ENCODE peak calls at places on chromosomes 6 and 20, in ten cellular contexts. One of them, this sample, is unnamed.

GRCh38 chr6:87481936-87482335 is 9.2 kb downstream of the SLC35A1 start:
- DNase-seq in fibroblast of lung: no peak
- DNase-seq in hepatocyte: no peak
- DNase-seq in PC-9: no peak
- DNase-seq in NT2/D1: no peak
- DNase-seq in A549: no peak
- DNase-seq in heart left ventricle: no peak
- DNase-seq in mucosa of descending colon: no peak
- DNase-seq in stomach: no peak
- DNase-seq in CD8-positive, alpha-beta T cell: no peak
- DNase-seq in this sample: no peak

GRCh38 chr20:37342231-37343177 is 3.4 kb upstream of the SRC start:
- DNase-seq in fibroblast of lung: no peak
- DNase-seq in hepatocyte: no peak
- DNase-seq in PC-9: no peak
- DNase-seq in NT2/D1: no peak
- DNase-seq in A549: peak; percentile 48
- DNase-seq in heart left ventricle: no peak
- DNase-seq in mucosa of descending colon: no peak
- DNase-seq in stomach: no peak
- DNase-seq in CD8-positive, alpha-beta T cell: no peak
- DNase-seq in this sample: no peak

GRCh38 chr6:80605165-80605989 is 498.9 kb downstream of the BCKDHB start:
- DNase-seq in fibroblast of lung: peak; percentile 53
- DNase-seq in hepatocyte: peak; percentile 71
- DNase-seq in PC-9: no peak
- DNase-seq in NT2/D1: peak; percentile 11
- DNase-seq in A549: no peak
- DNase-seq in heart left ventricle: no peak
- DNase-seq in mucosa of descending colon: no peak
- DNase-seq in stomach: no peak
- DNase-seq in CD8-positive, alpha-beta T cell: no peak
- DNase-seq in this sample: no peak

GRCh38 chr20:14821251-14821650 is 483.8 kb upstream of the FLRT3 start:
- DNase-seq in fibroblast of lung: no peak
- DNase-seq in hepatocyte: no peak
- DNase-seq in PC-9: no peak
- DNase-seq in NT2/D1: no peak
- DNase-seq in A549: no peak
- DNase-seq in heart left ventricle: no peak
- DNase-seq in mucosa of descending colon: no peak
- DNase-seq in stomach: no peak
- DNase-seq in CD8-positive, alpha-beta T cell: no peak
- DNase-seq in this sample: no peak

GRCh38 chr20:41616228-41616627 is 1.9 kb downstream of the CHD6 start:
- DNase-seq in fibroblast of lung: no peak
- DNase-seq in hepatocyte: no peak
- DNase-seq in PC-9: no peak
- DNase-seq in NT2/D1: no peak
- DNase-seq in A549: no peak
- DNase-seq in heart left ventricle: no peak
- DNase-seq in mucosa of descending colon: no peak
- DNase-seq in stomach: no peak
- DNase-seq in CD8-positive, alpha-beta T cell: no peak
- DNase-seq in this sample: no peak

GRCh38 chr20:38889792-38890496 is 36.3 kb upstream of the FAM83D start:
- DNase-seq in fibroblast of lung: no peak
- DNase-seq in hepatocyte: no peak
- DNase-seq in PC-9: no peak
- DNase-seq in NT2/D1: no peak
- DNase-seq in A549: no peak
- DNase-seq in heart left ventricle: no peak
- DNase-seq in mucosa of descending colon: no peak
- DNase-seq in stomach: no peak
- DNase-seq in CD8-positive, alpha-beta T cell: no peak
- DNase-seq in this sample: no peak

GRCh38 chr20:3248167-3248992 is 9.4 kb upstream of the SLC4A11 start:
- DNase-seq in fibroblast of lung: peak; percentile 34
- DNase-seq in hepatocyte: peak; percentile 39
- DNase-seq in PC-9: no peak
- DNase-seq in NT2/D1: peak; percentile 47
- DNase-seq in A549: no peak
- DNase-seq in heart left ventricle: no peak
- DNase-seq in mucosa of descending colon: no peak
- DNase-seq in stomach: peak; percentile 42
- DNase-seq in CD8-positive, alpha-beta T cell: no peak
- DNase-seq in this sample: no peak

GRCh38 chr6:120608826-120609225 is 725.5 kb downstream of the TBC1D32 start:
- DNase-seq in fibroblast of lung: peak; percentile 56
- DNase-seq in hepatocyte: no peak
- DNase-seq in PC-9: peak; percentile 62
- DNase-seq in NT2/D1: no peak
- DNase-seq in A549: no peak
- DNase-seq in heart left ventricle: no peak
- DNase-seq in mucosa of descending colon: no peak
- DNase-seq in stomach: no peak
- DNase-seq in CD8-positive, alpha-beta T cell: no peak
- DNase-seq in this sample: no peak

GRCh38 chr20:25294459-25295385 is 46.8 kb downstream of the PYGB start:
- DNase-seq in fibroblast of lung: peak; percentile 55
- DNase-seq in hepatocyte: peak; percentile 77
- DNase-seq in PC-9: no peak
- DNase-seq in NT2/D1: peak; percentile 42
- DNase-seq in A549: peak; percentile 88
- DNase-seq in heart left ventricle: peak; percentile 64
- DNase-seq in mucosa of descending colon: peak; percentile 61
- DNase-seq in stomach: peak; percentile 44
- DNase-seq in CD8-positive, alpha-beta T cell: peak; percentile 68
- DNase-seq in this sample: peak; percentile 10

GRCh38 chr20:4740774-4741431 is 19.2 kb downstream of the PRND start:
- DNase-seq in fibroblast of lung: peak; percentile 20
- DNase-seq in hepatocyte: peak; percentile 60
- DNase-seq in PC-9: no peak
- DNase-seq in NT2/D1: peak; percentile 74
- DNase-seq in A549: peak; percentile 66
- DNase-seq in heart left ventricle: peak; percentile 38
- DNase-seq in mucosa of descending colon: peak; percentile 46
- DNase-seq in stomach: peak; percentile 58
- DNase-seq in CD8-positive, alpha-beta T cell: peak; percentile 60
- DNase-seq in this sample: peak; percentile 76

GRCh38 chr6:166955121-166955864 is 1.1 kb downstream of the RNASET2 start:
- DNase-seq in fibroblast of lung: no peak
- DNase-seq in hepatocyte: no peak
- DNase-seq in PC-9: no peak
- DNase-seq in NT2/D1: no peak
- DNase-seq in A549: peak; percentile 3
- DNase-seq in heart left ventricle: no peak
- DNase-seq in mucosa of descending colon: peak; percentile 65
- DNase-seq in stomach: peak; percentile 49
- DNase-seq in CD8-positive, alpha-beta T cell: peak; percentile 37
- DNase-seq in this sample: no peak

GRCh38 chr6:119241124-119241491 is 108.5 kb downstream of the MAN1A1 start:
- DNase-seq in fibroblast of lung: peak; percentile 22
- DNase-seq in hepatocyte: peak; percentile 70
- DNase-seq in PC-9: no peak
- DNase-seq in NT2/D1: no peak
- DNase-seq in A549: no peak
- DNase-seq in heart left ventricle: peak; percentile 24
- DNase-seq in mucosa of descending colon: no peak
- DNase-seq in stomach: no peak
- DNase-seq in CD8-positive, alpha-beta T cell: no peak
- DNase-seq in this sample: no peak

GRCh38 chr6:126891158-126891557 is 227.3 kb upstream of the RSPO3 start:
- DNase-seq in fibroblast of lung: no peak
- DNase-seq in hepatocyte: no peak
- DNase-seq in PC-9: no peak
- DNase-seq in NT2/D1: no peak
- DNase-seq in A549: no peak
- DNase-seq in heart left ventricle: no peak
- DNase-seq in mucosa of descending colon: no peak
- DNase-seq in stomach: no peak
- DNase-seq in CD8-positive, alpha-beta T cell: no peak
- DNase-seq in this sample: no peak

DNA sequence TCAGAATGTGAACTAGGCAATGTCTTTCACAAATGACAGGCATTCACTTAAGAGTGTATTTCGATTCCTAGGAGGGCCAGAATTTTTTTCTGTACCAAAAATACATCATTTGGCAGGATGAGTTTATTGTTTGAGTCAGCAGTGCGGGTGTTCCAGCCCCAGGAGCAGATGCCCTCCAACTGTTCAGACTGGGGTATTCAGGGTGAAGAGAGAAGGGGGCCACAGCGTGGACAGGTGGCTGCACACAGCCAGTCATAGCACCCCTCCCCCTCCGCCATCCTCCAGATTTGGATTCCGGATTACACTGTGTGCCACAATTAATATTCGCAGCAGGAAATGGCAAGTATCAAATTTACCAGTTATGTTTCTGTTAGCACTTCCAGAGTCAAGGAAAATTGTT is 38.6 kb downstream of the RIPOR2 start:
- DNase-seq in fibroblast of lung: no peak
- DNase-seq in hepatocyte: no peak
- DNase-seq in PC-9: no peak
- DNase-seq in NT2/D1: no peak
- DNase-seq in A549: no peak
- DNase-seq in heart left ventricle: no peak
- DNase-seq in mucosa of descending colon: no peak
- DNase-seq in stomach: no peak
- DNase-seq in CD8-positive, alpha-beta T cell: no peak
- DNase-seq in this sample: no peak
- H3K4me1 ChIP-seq in fibroblast of lung: no peaks in the 10 kb centered on the region
- H3K4me1 ChIP-seq in hepatocyte: no peaks in the 10 kb centered on the region
- H3K4me1 ChIP-seq in PC-9: no peaks in the 10 kb centered on the region
- H3K4me1 ChIP-seq in NT2/D1: no peaks in the 10 kb centered on the region
- H3K4me1 ChIP-seq in A549: no peaks in the 10 kb centered on the region
- H3K4me1 ChIP-seq in heart left ventricle: no peaks in the 10 kb centered on the region
- H3K4me1 ChIP-seq in mucosa of descending colon: no peaks in the 10 kb centered on the region
- H3K4me1 ChIP-seq in stomach: peaks cover 4% of the 10 kb centered on the region
- H3K4me1 ChIP-seq in CD8-positive, alpha-beta T cell: peaks cover 80% of the 10 kb centered on the region
- H3K4me1 ChIP-seq in this sample: peaks cover 79% of the 10 kb centered on the region

GRCh38 chr6:136775081-136775480 is 17.2 kb downstream of the MAP3K5 start:
- DNase-seq in fibroblast of lung: no peak
- DNase-seq in hepatocyte: no peak
- DNase-seq in PC-9: peak; percentile 93
- DNase-seq in NT2/D1: no peak
- DNase-seq in A549: no peak
- DNase-seq in heart left ventricle: no peak
- DNase-seq in mucosa of descending colon: no peak
- DNase-seq in stomach: no peak
- DNase-seq in CD8-positive, alpha-beta T cell: no peak
- DNase-seq in this sample: no peak

GRCh38 chr6:136773473-136773796 is 18.8 kb downstream of the MAP3K5 start:
- DNase-seq in fibroblast of lung: no peak
- DNase-seq in hepatocyte: no peak
- DNase-seq in PC-9: no peak
- DNase-seq in NT2/D1: no peak
- DNase-seq in A549: no peak
- DNase-seq in heart left ventricle: no peak
- DNase-seq in mucosa of descending colon: no peak
- DNase-seq in stomach: no peak
- DNase-seq in CD8-positive, alpha-beta T cell: no peak
- DNase-seq in this sample: no peak

GRCh38 chr6:136774228-136775041 is 17.8 kb downstream of the MAP3K5 start:
- DNase-seq in fibroblast of lung: peak; percentile 71
- DNase-seq in hepatocyte: no peak
- DNase-seq in PC-9: peak; percentile 94
- DNase-seq in NT2/D1: no peak
- DNase-seq in A549: no peak
- DNase-seq in heart left ventricle: no peak
- DNase-seq in mucosa of descending colon: no peak
- DNase-seq in stomach: no peak
- DNase-seq in CD8-positive, alpha-beta T cell: no peak
- DNase-seq in this sample: no peak

GRCh38 chr6:136771306-136771705 is 21.0 kb downstream of the MAP3K5 start:
- DNase-seq in fibroblast of lung: no peak
- DNase-seq in hepatocyte: no peak
- DNase-seq in PC-9: no peak
- DNase-seq in NT2/D1: no peak
- DNase-seq in A549: no peak
- DNase-seq in heart left ventricle: no peak
- DNase-seq in mucosa of descending colon: no peak
- DNase-seq in stomach: no peak
- DNase-seq in CD8-positive, alpha-beta T cell: no peak
- DNase-seq in this sample: no peak

GRCh38 chr6:136772685-136773472 is 19.4 kb downstream of the MAP3K5 start:
- DNase-seq in fibroblast of lung: peak; percentile 37
- DNase-seq in hepatocyte: peak; percentile 28
- DNase-seq in PC-9: peak; percentile 41
- DNase-seq in NT2/D1: peak; percentile 11
- DNase-seq in A549: no peak
- DNase-seq in heart left ventricle: peak; percentile 30
- DNase-seq in mucosa of descending colon: no peak
- DNase-seq in stomach: no peak
- DNase-seq in CD8-positive, alpha-beta T cell: no peak
- DNase-seq in this sample: no peak
- H3K4me1 ChIP-seq in fibroblast of lung: peaks cover 5% of the 10 kb centered on the region
- H3K4me1 ChIP-seq in hepatocyte: no peaks in the 10 kb centered on the region
- H3K4me1 ChIP-seq in PC-9: peaks cover 58% of the 10 kb centered on the region
- H3K4me1 ChIP-seq in NT2/D1: no peaks in the 10 kb centered on the region
- H3K4me1 ChIP-seq in A549: peaks cover 18% of the 10 kb centered on the region
- H3K4me1 ChIP-seq in heart left ventricle: peaks cover 15% of the 10 kb centered on the region
- H3K4me1 ChIP-seq in mucosa of descending colon: peaks cover 3% of the 10 kb centered on the region
- H3K4me1 ChIP-seq in stomach: peaks cover 13% of the 10 kb centered on the region
- H3K4me1 ChIP-seq in CD8-positive, alpha-beta T cell: peaks cover 2% of the 10 kb centered on the region
- H3K4me1 ChIP-seq in this sample: peaks cover 11% of the 10 kb centered on the region

DNA sequence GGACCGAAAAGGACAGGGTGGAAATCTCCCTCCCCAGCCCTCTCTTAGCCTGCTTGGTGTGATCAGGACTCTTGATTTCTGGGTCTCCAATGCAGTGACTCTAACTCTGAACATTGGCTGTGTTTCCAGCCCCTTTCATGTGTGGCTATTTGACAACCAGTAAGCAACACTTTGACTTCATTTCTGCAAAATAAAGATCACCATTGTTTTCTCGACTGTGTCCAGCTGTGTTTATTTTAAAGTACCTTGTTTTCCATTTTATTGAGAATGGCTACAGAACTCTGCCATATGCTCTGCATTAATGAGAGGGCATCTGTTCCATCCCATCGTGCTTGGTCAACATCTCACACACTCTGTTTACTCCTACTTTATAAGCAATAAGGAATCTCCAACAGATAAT is 60.9 kb upstream of the TAGAP start:
- DNase-seq in fibroblast of lung: no peak
- DNase-seq in hepatocyte: no peak
- DNase-seq in PC-9: no peak
- DNase-seq in NT2/D1: no peak
- DNase-seq in A549: no peak
- DNase-seq in heart left ventricle: no peak
- DNase-seq in mucosa of descending colon: no peak
- DNase-seq in stomach: no peak
- DNase-seq in CD8-positive, alpha-beta T cell: no peak
- DNase-seq in this sample: no peak
- H3K4me1 ChIP-seq in fibroblast of lung: no peaks in the 10 kb centered on the region
- H3K4me1 ChIP-seq in hepatocyte: peaks cover 13% of the 10 kb centered on the region
- H3K4me1 ChIP-seq in PC-9: no peaks in the 10 kb centered on the region
- H3K4me1 ChIP-seq in NT2/D1: no peaks in the 10 kb centered on the region
- H3K4me1 ChIP-seq in A549: no peaks in the 10 kb centered on the region
- H3K4me1 ChIP-seq in heart left ventricle: no peaks in the 10 kb centered on the region
- H3K4me1 ChIP-seq in mucosa of descending colon: peaks cover 6% of the 10 kb centered on the region
- H3K4me1 ChIP-seq in stomach: peaks cover 16% of the 10 kb centered on the region
- H3K4me1 ChIP-seq in CD8-positive, alpha-beta T cell: peaks cover 66% of the 10 kb centered on the region
- H3K4me1 ChIP-seq in this sample: peaks cover 76% of the 10 kb centered on the region

GRCh38 chr6:62262283-62262682 is 23.7 kb downstream of the KHDRBS2 start:
- DNase-seq in fibroblast of lung: no peak
- DNase-seq in hepatocyte: no peak
- DNase-seq in PC-9: no peak
- DNase-seq in NT2/D1: no peak
- DNase-seq in A549: no peak
- DNase-seq in heart left ventricle: no peak
- DNase-seq in mucosa of descending colon: no peak
- DNase-seq in stomach: no peak
- DNase-seq in CD8-positive, alpha-beta T cell: no peak
- DNase-seq in this sample: no peak

GRCh38 chr6:62265906-62266305 is 20.1 kb downstream of the KHDRBS2 start:
- DNase-seq in fibroblast of lung: no peak
- DNase-seq in hepatocyte: no peak
- DNase-seq in PC-9: no peak
- DNase-seq in NT2/D1: no peak
- DNase-seq in A549: no peak
- DNase-seq in heart left ventricle: no peak
- DNase-seq in mucosa of descending colon: no peak
- DNase-seq in stomach: no peak
- DNase-seq in CD8-positive, alpha-beta T cell: no peak
- DNase-seq in this sample: no peak
- H3K4me1 ChIP-seq in fibroblast of lung: no peaks in the 10 kb centered on the region
- H3K4me1 ChIP-seq in hepatocyte: no peaks in the 10 kb centered on the region
- H3K4me1 ChIP-seq in PC-9: no peaks in the 10 kb centered on the region
- H3K4me1 ChIP-seq in NT2/D1: no peaks in the 10 kb centered on the region
- H3K4me1 ChIP-seq in A549: no peaks in the 10 kb centered on the region
- H3K4me1 ChIP-seq in heart left ventricle: no peaks in the 10 kb centered on the region
- H3K4me1 ChIP-seq in mucosa of descending colon: no peaks in the 10 kb centered on the region
- H3K4me1 ChIP-seq in stomach: no peaks in the 10 kb centered on the region
- H3K4me1 ChIP-seq in CD8-positive, alpha-beta T cell: no peaks in the 10 kb centered on the region
- H3K4me1 ChIP-seq in this sample: no peaks in the 10 kb centered on the region